ENCODE peak calls at places on chromosomes 13 and 19, in five cellular contexts. F is SK-N-SH, C is K562, V is HepG2, Z is GM12878. Y is an unnamed sample.

GRCh38 chr13:40809471-40809870 is 20.1 kb downstream of the SLC25A15 start:
- DNase-seq in V (no peak), F (no peak), C (no peak), Z (no peak), Y (no peak)

GRCh38 chr13:83935566-83935965 is 53.3 kb upstream of the SLITRK1 start:
- DNase-seq in V (no peak), F (no peak), C (no peak), Z (no peak), Y (no peak)

GRCh38 chr19:33376931-33377557 is 3.5 kb downstream of the CEBPG start:
- DNase-seq in V (no peak), Z (no peak), F (no peak), C (no peak), Y (no peak)

GRCh38 chr13:23703241-23703640 is 133.0 kb downstream of the TNFRSF19 start:
- DNase-seq in V (no peak), Z (no peak), F (no peak), C (no peak), Y (no peak)

GRCh38 chr19:19405919-19406877 is 723 bp downstream of the GATAD2A start:
- DNase-seq in C (peak), F (peak), V (no peak), Z (no peak), Y (peak)

GRCh38 chr19:31674503-31675186 is 325.4 kb upstream of the TSHZ3 start:
- DNase-seq in F (no peak), C (no peak), V (no peak), Z (no peak), Y (no peak)

GRCh38 chr13:59229401-59229800 is 934.3 kb downstream of the DIAPH3 start:
- DNase-seq in V (no peak), F (no peak), C (no peak), Z (no peak), Y (no peak)

GRCh38 chr19:2602391-2603181 is 99.9 kb downstream of the GNG7 start:
- DNase-seq in V (no peak), Z (no peak), C (no peak), F (peak), Y (no peak)

GRCh38 chr19:39170398-39171231 is 26.1 kb upstream of the NCCRP1 start:
- DNase-seq in Z (no peak), C (no peak), V (peak), F (no peak), Y (no peak)

GRCh38 chr19:36819130-36819630 is 19.0 kb downstream of the ZNF790 start:
- DNase-seq in F (no peak), V (no peak), Z (no peak), C (no peak), Y (no peak)

GRCh38 chr19:49811328-49811727 is 1.8 kb downstream of the FUZ start:
- DNase-seq in C (no peak), F (no peak), V (no peak), Z (no peak), Y (no peak)

GRCh38 chr19:18488403-18488723 is 33.5 kb downstream of the ELL start:
- DNase-seq in Z (no peak), F (peak), V (no peak), C (no peak), Y (no peak)

GRCh38 chr19:1223018-1223855 is 14.6 kb downstream of the CBARP start:
- DNase-seq in V (no peak), Z (no peak), C (no peak), F (peak), Y (peak)

GRCh38 chr19:4914736-4915501 is 5.6 kb downstream of the UHRF1 start:
- DNase-seq in F (no peak), V (no peak), C (peak), Z (no peak), Y (no peak)

GRCh38 chr19:8224394-8225145 is 15.4 kb downstream of the CERS4 start:
- DNase-seq in V (no peak), F (no peak), Z (no peak), C (no peak), Y (no peak)

GRCh38 chr13:97339019-97339988 is 94.7 kb upstream of the RAP2A start:
- DNase-seq in C (no peak), Z (no peak), V (no peak), F (no peak), Y (no peak)

GRCh38 chr13:107461751-107462150 is 753.6 kb downstream of the LIG4 start:
- DNase-seq in C (no peak), Z (no peak), V (no peak), F (no peak), Y (no peak)

GRCh38 chr13:97567510-97568243 is 133.7 kb downstream of the RAP2A start:
- DNase-seq in Z (peak), C (no peak), V (peak), F (no peak), Y (no peak)

GRCh38 chr19:14480695-14481069 is 5.5 kb upstream of the PTGER1 start:
- DNase-seq in C (no peak), V (no peak), F (peak), Z (no peak), Y (no peak)

GRCh38 chr13:51283361-51283760 is 56.1 kb upstream of the SERPINE3 start:
- DNase-seq in F (no peak), V (no peak), C (no peak), Z (no peak), Y (no peak)

GRCh38 chr13:60047943-60048342 is 115.8 kb downstream of the DIAPH3 start:
- DNase-seq in F (no peak), C (no peak), Z (no peak), V (no peak), Y (no peak)

GRCh38 chr13:40764587-40765403 is 6.2 kb downstream of the MRPS31 start:
- DNase-seq in Z (no peak), C (no peak), F (no peak), V (no peak), Y (no peak)

GRCh38 chr19:8080832-8081231 is 28.3 kb downstream of the CCL25 start:
- DNase-seq in F (no peak), V (no peak), C (no peak), Z (no peak), Y (no peak)

GRCh38 chr13:40064723-40065122 is 409.3 kb downstream of the COG6 start:
- DNase-seq in V (no peak), Z (no peak), C (no peak), F (no peak), Y (no peak)

GRCh38 chr13:113046883-113047244 is 58.7 kb upstream of the F7 start:
- DNase-seq in V (no peak), F (no peak), C (no peak), Z (no peak), Y (no peak)

GRCh38 chr19:8363803-8364771 is at the start of gene ANGPTL4:
- DNase-seq in Z (no peak), C (peak), V (no peak), F (peak), Y (no peak)

GRCh38 chr19:56671613-56671994 is at the start of gene ZNF835:
- DNase-seq in V (no peak), Z (no peak), F (peak), C (no peak), Y (no peak)

GRCh38 chr19:934865-935422 is 9.1 kb downstream of the ARID3A start:
- DNase-seq in Z (no peak), V (peak), F (peak), C (no peak), Y (no peak)

GRCh38 chr13:51282322-51282721 is 57.2 kb upstream of the SERPINE3 start:
- DNase-seq in Z (no peak), V (no peak), C (no peak), F (no peak), Y (no peak)

GRCh38 chr19:4474504-4475136 is 2.5 kb downstream of the HDGFL2 start:
- DNase-seq in F (peak), Z (no peak), V (no peak), C (peak), Y (peak)

DNA sequence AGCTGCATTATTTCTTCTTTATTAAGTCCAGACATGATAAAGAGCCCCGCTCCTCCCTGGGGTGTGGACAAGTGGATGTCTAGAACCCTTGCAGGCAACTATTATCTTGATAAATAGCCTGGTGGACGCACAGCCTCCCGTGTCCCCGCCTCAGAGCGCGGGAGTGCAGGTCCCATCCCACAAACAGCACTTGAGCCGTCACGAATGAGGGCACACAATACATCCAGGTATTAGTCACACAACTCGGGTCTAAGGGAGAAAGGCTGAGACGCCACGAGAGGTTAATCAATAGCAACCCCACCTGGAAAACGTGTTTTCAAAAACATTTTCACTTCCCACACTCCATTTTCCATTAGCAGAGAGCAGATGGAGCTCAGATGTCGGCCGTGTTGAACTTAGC is 213.2 kb upstream of the SOX1 start:
- DNase-seq in Z (no peak), C (no peak), V (no peak), F (no peak), Y (no peak)
- TF ChIP-seq FOXM1 in Z (no peak), C (no peak), V (no peak), F (no peak), Y (no peak)

DNA sequence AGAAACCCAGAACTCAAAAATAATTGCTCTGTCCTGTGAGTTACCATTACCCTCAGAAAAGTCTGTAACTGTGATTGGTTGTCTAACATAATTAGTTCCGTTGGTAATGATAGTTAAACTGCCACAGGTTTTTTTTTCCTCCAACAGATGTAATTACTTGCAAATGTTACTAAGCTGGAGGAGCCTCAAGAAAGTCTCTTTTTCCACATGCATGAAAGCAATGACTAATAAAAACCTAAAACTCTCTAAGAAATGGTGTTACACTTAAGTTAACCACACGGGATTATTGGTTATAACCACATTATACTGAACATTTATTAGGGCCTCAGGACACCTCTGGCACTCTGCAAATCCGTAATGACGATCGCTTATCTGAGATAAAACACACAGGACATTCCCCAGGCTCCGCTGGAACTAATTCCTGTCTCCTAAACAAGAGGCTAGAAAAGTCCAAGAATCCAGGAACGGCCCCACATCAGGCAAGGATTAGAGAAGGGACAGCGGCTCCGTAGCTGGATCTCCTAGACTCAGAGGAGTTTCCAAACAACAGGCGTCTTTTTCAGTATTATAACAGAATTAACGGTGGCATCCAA is 753 bp downstream of the ZNF235 start:
- DNase-seq in V (no peak), F (peak), Z (no peak), C (peak), Y (peak)
- TF ChIP-seq FOXM1 in V (no peak), F (no peak), Z (no peak), C (no peak), Y (no peak)

DNA sequence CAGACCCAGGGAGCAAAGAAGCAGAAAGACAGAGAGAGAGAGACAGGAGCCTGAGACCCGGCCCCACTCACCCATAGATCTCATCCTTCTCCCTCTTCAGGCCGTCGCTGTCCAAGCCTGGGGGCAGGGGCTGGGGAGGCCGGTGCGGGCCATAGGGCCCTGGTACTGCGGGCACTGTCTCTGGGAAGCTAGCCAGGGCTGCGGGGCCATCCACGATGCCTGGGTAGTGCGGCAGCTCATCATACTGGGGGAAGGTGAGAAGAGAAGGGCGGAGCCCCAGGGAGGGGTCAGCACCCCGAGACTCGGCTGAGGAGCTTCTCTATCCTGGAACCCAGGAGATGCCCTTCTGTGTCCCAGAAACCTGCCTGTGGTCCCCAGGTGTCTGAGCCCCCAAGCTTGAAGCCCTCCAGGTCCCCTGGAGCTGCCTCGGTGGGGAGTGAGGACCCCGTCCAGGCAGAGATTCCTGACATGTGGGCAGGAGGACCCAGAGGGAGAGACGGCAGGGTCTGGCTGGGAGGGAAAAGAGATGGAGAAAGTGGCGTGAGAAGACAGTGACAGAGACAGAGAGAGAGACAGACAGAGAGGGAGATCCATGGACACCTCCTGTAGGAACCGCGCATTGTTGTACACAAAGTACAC is 2.1 kb downstream of the MEIS3 start:
- DNase-seq in V (no peak), Z (no peak), C (no peak), F (peak), Y (no peak)
- TF ChIP-seq FOXM1 in V (no peak), Z (no peak), C (no peak), F (no peak), Y (no peak)

GRCh38 chr19:41641879-41642485 is 15.1 kb upstream of the CEACAM4 start:
- DNase-seq in F (peak), Z (peak), C (peak), V (peak), Y (peak)

GRCh38 chr19:41649827-41650226 is 23.0 kb upstream of the CEACAM4 start:
- DNase-seq in C (no peak), F (no peak), V (no peak), Z (no peak), Y (no peak)

GRCh38 chr19:41646589-41647204 is 19.8 kb upstream of the CEACAM4 start:
- DNase-seq in V (no peak), F (peak), C (peak), Z (no peak), Y (peak)
- TF ChIP-seq FOXM1 in V (no peak), F (no peak), C (no peak), Z (no peak), Y (no peak)